ENCODE peak calls at places on chromosomes 16 and 17, in nine cellular contexts. F is germinal center, H is mesothelial cell of epicardium, P is IMR-90, L is iris pigment epithelial cell, S is KG1, C is NCI-H1436, K is NCI-H1092 treated with DMSO at 0.1 percent for 48 hours, J is spleen. E is an unnamed sample.

GRCh38 chr17:5552841-5553240 is 31.5 kb downstream of the NLRP1 start:
- DNase-seq in F (no peak), H (no peak), P (no peak), L (no peak), S (no peak), C (no peak), K (no peak), J (no peak), E (no peak)

GRCh38 chr16:87320510-87321227 is 3.5 kb upstream of the C16orf95 start:
- DNase-seq in F (no peak), H (no peak), P (no peak), L (no peak), S (no peak), C (no peak), K (no peak), J (peak; percentile 31), E (no peak)

GRCh38 chr16:75801307-75801706 is 75.0 kb upstream of the CPHXL start:
- DNase-seq in F (no peak), H (no peak), P (no peak), L (peak; percentile 11), S (no peak), C (no peak), K (no peak), J (no peak), E (no peak)

GRCh38 chr17:81841866-81842265 is 7.0 kb upstream of the PPP1R27 start:
- DNase-seq in F (no peak), H (no peak), P (no peak), L (no peak), S (no peak), C (no peak), K (no peak), J (no peak), E (no peak)

GRCh38 chr17:885971-886571 is 93.5 kb downstream of the NXN start:
- DNase-seq in F (no peak), H (no peak), P (no peak), L (peak; percentile 28), S (no peak), C (no peak), K (peak; percentile 50), J (no peak), E (no peak)

GRCh38 chr16:31402687-31403086 is 9.6 kb downstream of the ITGAD start:
- DNase-seq in F (no peak), H (no peak), P (no peak), L (peak; percentile 61), S (no peak), C (no peak), K (no peak), J (no peak), E (no peak)

GRCh38 chr16:17364319-17365210 is 106.2 kb downstream of the XYLT1 start:
- DNase-seq in F (no peak), H (no peak), P (peak; percentile 94), L (peak; percentile 21), S (no peak), C (no peak), K (peak; percentile 17), J (no peak), E (no peak)

GRCh38 chr17:75615301-75615700 is 17.9 kb upstream of the SMIM5 start:
- DNase-seq in F (no peak), H (no peak), P (no peak), L (no peak), S (no peak), C (no peak), K (no peak), J (no peak), E (no peak)

GRCh38 chr16:64417711-64418227 is 704.1 kb downstream of the CDH11 start:
- DNase-seq in F (no peak), H (no peak), P (peak; percentile 41), L (peak; percentile 78), S (no peak), C (no peak), K (no peak), J (no peak), E (no peak)

GRCh38 chr16:86462334-86463084 is 47.8 kb upstream of the FOXF1 start:
- DNase-seq in F (no peak), H (no peak), P (peak; percentile 100), L (peak; percentile 92), S (no peak), C (no peak), K (no peak), J (no peak), E (no peak)

E was measured in T47D.